ENCODE peak calls at places on chromosomes 6 and 20, in six cellular contexts. R, O, B, A, I and V are unnamed samples.

GRCh38 chr20:50574586-50574985 is 64.4 kb downstream of the PTPN1 start:
- DNase-seq in R (no peak), O (no peak), B (no peak), A (no peak), I (no peak), V (no peak)

GRCh38 chr6:29702519-29703103 is 20.6 kb upstream of the HLA-F start:
- DNase-seq in R (peak; percentile 13), O (no peak), B (no peak), A (no peak), I (peak; percentile 84), V (peak; percentile 77)

GRCh38 chr20:4069741-4070140 is 54.4 kb upstream of the RNF24 start:
- DNase-seq in R (peak; percentile 85), O (no peak), B (no peak), A (peak; percentile 58), I (no peak), V (no peak)

GRCh38 chr6:144661101-144661806 is 376.1 kb downstream of the UTRN start:
- DNase-seq in R (peak; percentile 12), O (peak; percentile 58), B (no peak), A (peak; percentile 22), I (peak; percentile 39), V (no peak)

GRCh38 chr6:150994026-150994425 is 128.5 kb downstream of the MTHFD1L start:
- DNase-seq in R (no peak), O (no peak), B (no peak), A (no peak), I (no peak), V (no peak)

GRCh38 chr6:118719351-118720124 is 68.1 kb upstream of the CEP85L start:
- DNase-seq in R (no peak), O (no peak), B (no peak), A (no peak), I (no peak), V (no peak)

GRCh38 chr6:31874836-31875572 is 3.8 kb downstream of the SLC44A4 start:
- DNase-seq in R (no peak), O (no peak), B (no peak), A (peak; percentile 19), I (no peak), V (no peak)

GRCh38 chr6:3811191-3811590 is 38.0 kb upstream of the FAM50B start:
- DNase-seq in R (no peak), O (no peak), B (no peak), A (no peak), I (no peak), V (no peak)

GRCh38 chr6:117906905-117907599 is at the start of gene SLC35F1:
- DNase-seq in R (no peak), O (no peak), B (peak; percentile 71), A (no peak), I (peak; percentile 89), V (peak; percentile 87)

GRCh38 chr6:166563805-166564204 is 22.7 kb downstream of the RAMACL start:
- DNase-seq in R (no peak), O (no peak), B (no peak), A (no peak), I (no peak), V (no peak)

GRCh38 chr20:9246731-9247130 is 177.8 kb downstream of the PLCB4 start:
- DNase-seq in R (no peak), O (no peak), B (no peak), A (no peak), I (no peak), V (no peak)

GRCh38 chr20:56778765-56779195 is 149.7 kb downstream of the TFAP2C start:
- DNase-seq in R (peak; percentile 30), O (no peak), B (no peak), A (peak; percentile 48), I (peak; percentile 37), V (peak; percentile 24)

GRCh38 chr6:33201147-33201545 is 479 bp downstream of the SLC39A7 start:
- DNase-seq in R (no peak), O (no peak), B (no peak), A (no peak), I (no peak), V (no peak)

GRCh38 chr20:19789009-19789408 is 31.0 kb downstream of the RIN2 start:
- DNase-seq in R (no peak), O (no peak), B (no peak), A (no peak), I (peak; percentile 47), V (no peak)
- TF ChIP-seq CTCF in R (no peak), O (no peak), B (no peak), A (peak; percentile 37), I (peak; percentile 48), V (no peak)

GRCh38 chr6:37858363-37858762 is 38.8 kb downstream of the ZFAND3 start:
- DNase-seq in R (no peak), O (no peak), B (no peak), A (no peak), I (no peak), V (no peak)
- TF ChIP-seq CTCF in R (no peak), O (no peak), B (no peak), A (no peak), I (no peak), V (no peak)

GRCh38 chr20:3071266-3071609 is 182 bp upstream of the OXT start:
- DNase-seq in R (no peak), O (no peak), B (peak; percentile 67), A (no peak), I (no peak), V (no peak)

GRCh38 chr20:3067139-3068009 is 4.0 kb upstream of the OXT start:
- DNase-seq in R (peak; percentile 54), O (no peak), B (peak; percentile 39), A (no peak), I (no peak), V (no peak)

GRCh38 chr20:3068075-3068474 is 3.3 kb upstream of the OXT start:
- DNase-seq in R (no peak), O (no peak), B (peak; percentile 55), A (no peak), I (no peak), V (no peak)

GRCh38 chr20:3071610-3072529 is at the start of gene OXT:
- DNase-seq in R (no peak), O (no peak), B (peak; percentile 84), A (no peak), I (peak; percentile 58), V (peak; percentile 26)

DNA sequence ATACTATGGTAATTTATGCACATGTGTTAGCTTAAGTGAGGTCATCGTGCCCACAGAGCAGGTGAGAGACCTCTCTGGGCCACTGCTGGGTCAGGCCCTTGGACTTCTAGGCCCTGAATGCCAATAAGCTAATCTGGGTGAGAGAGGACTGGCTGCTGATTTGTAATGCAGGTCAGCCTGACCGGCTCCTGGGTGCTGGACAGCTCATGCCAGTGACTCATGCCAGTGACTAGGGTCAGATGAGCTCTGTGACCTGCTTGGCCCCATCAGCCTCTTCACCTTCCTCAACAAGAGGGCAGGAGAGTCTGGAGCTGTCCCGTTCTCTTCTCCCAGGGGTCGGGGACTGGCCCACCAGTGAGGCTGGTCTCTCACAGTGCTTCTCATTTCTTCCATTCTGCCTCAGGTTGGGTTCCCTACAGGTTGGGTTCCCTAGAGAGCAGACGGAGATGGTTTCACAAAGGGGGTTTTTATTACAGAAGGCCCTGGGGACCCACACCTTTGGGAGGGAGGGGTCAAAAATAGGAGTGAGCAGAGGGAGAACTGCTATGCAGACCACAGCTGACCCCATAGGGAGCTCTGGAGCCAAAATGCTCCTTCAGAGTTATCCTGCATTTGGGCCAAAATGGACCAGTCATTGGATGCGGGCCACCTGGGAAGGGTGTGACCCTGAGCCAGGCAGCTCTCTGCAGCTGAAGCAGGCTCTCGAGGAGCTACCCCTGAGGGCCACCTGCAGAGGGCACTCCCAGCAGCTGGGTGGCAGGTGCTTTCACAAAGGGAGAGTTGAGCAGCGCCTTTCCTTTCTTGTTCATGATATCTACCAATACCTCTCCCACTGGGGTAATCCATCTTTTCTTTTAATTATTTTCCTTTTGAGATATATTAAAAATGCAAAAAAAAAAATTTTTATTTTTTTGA is 2.2 kb upstream of the OXT start:
- DNase-seq in R (peak; percentile 72), O (no peak), B (peak; percentile 55), A (peak; percentile 46), I (peak; percentile 23), V (no peak)
- TF ChIP-seq CTCF in R (no peak), O (no peak), B (no peak), A (no peak), I (no peak), V (no peak)

DNA sequence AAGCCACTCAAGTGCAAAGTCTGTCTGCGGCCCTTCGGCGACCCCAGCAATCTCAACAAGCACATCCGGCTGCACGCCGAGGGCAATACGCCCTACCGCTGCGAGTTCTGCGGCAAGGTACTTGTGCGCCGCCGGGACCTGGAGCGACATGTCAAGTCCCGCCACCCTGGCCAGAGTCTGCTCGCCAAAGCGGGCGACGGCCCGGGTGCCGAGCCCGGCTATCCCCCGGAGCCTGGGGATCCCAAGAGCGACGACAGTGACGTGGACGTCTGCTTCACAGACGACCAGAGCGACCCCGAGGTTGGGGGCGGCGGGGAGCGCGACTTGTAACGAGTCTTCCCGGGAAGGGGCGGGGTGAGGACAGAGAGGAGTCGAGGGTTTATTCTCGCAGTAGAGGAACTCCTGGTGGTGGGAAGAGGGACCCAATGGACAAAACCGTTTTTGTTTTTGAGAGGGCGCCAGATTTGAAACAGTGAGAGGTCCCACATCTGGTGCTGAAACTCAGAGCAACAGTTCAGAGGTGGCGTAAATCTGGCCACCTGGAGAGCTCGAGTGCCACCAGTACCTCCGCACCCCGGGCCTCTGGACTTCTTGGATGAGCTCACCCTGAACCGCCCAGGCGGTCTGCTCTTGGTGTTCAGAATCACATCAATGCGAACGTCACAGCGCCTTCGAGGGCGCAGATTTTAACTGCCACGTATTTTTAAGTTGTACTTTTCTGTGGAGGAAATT is 8.0 kb downstream of the PRDM13 start:
- DNase-seq in R (no peak), O (no peak), B (no peak), A (no peak), I (peak; percentile 76), V (peak; percentile 84)
- TF ChIP-seq CTCF in R (no peak), O (no peak), B (no peak), A (no peak), I (peak; percentile 26), V (peak; percentile 48)